ENCODE peak calls at places on chromosomes 4 and X, in seven cellular contexts. M is mucosa of descending colon, D is BE2C, K is cardiac fibroblast, S is uterus, F is HepG2, Q is lower leg skin. U is an unnamed sample.

GRCh38 chr4:15238720-15239119 is 189.1 kb upstream of the C1QTNF7 start:
- DNase-seq in M (no peak), D (peak), K (peak), S (no peak), F (peak), Q (no peak), U (peak)

GRCh38 chr4:33577798-33578197 is 2666.5 kb downstream of the ARAP2 start:
- DNase-seq in M (no peak), D (no peak), K (no peak), S (no peak), F (peak), Q (no peak), U (no peak)

GRCh38 chr4:15755321-15755750 is 22.8 kb upstream of the CD38 start:
- DNase-seq in M (no peak), D (no peak), K (peak), S (no peak), F (no peak), Q (no peak), U (peak)

GRCh38 chr4:163767993-163768392 is 273.5 kb downstream of the TMA16 start:
- DNase-seq in M (no peak), D (no peak), K (no peak), S (no peak), F (no peak), Q (no peak), U (no peak)

GRCh38 chrX:48509245-48509590 is 426 bp downstream of the PORCN start:
- DNase-seq in M (no peak), D (no peak), K (no peak), S (no peak), F (no peak), Q (no peak), U (no peak)

GRCh38 chr4:90012918-90013317 is 114.3 kb upstream of the CCSER1 start:
- DNase-seq in M (no peak), D (no peak), K (no peak), S (no peak), F (no peak), Q (no peak), U (no peak)

GRCh38 chrX:136477026-136477425 is 10.7 kb upstream of the BRS3 start:
- DNase-seq in M (no peak), D (no peak), K (no peak), S (no peak), F (no peak), Q (no peak), U (no peak)

GRCh38 chrX:2483398-2483797 is 17.4 kb downstream of the DHRSX start:
- DNase-seq in M (peak), D (no peak), K (no peak), S (no peak), F (no peak), Q (no peak), U (no peak)

GRCh38 chr4:12966741-12967140 is 517.4 kb downstream of the RAB28 start:
- DNase-seq in M (no peak), D (no peak), K (no peak), S (no peak), F (no peak), Q (no peak), U (peak)

GRCh38 chr4:15162465-15163283 is 160.4 kb downstream of the CPEB2 start:
- DNase-seq in M (no peak), D (no peak), K (peak), S (no peak), F (peak), Q (no peak), U (peak)

GRCh38 chr4:29927895-29928294 is 792.3 kb upstream of the PCDH7 start:
- DNase-seq in M (no peak), D (no peak), K (no peak), S (no peak), F (no peak), Q (no peak), U (no peak)

GRCh38 chr4:19844436-19844835 is 407.3 kb upstream of the SLIT2 start:
- DNase-seq in M (no peak), D (no peak), K (peak), S (no peak), F (no peak), Q (no peak), U (peak)

DNA sequence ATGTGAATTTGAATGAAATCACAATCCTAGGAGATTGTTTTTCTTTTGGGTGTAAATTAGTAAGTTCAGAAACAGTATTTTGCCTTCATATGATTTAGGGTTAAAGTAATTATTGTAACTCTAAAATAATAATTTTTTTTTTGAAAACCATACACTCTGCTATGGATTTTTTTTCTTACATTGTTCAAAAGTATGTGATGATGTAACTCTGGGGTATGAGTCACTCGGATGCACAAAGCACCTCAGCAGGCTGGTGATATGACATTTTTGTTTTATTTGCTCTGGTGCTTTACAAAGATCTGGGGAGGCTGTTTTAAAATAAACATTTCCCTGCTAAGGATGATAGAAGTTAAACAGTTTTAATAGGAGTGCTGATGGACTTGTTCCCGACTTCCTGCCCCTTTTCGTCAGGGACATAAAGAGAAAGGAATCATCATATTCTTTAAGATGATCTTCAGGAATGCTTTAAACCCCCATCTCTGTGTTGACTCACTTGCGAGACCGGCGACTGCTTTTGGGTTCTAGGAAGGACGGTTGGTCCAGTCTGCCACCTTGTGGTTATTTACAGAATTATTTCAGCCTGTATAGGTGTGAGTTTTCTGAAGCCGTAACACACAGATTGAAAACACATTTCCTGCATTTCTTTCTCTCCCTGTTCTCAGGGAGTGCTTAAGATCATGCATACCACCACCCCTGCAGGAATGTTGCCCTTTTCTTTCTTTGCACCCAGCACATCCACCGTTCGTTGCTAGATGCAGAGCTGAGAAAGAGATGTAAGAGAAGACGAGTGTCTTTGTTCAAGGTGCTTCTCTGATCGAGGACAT is 72.5 kb downstream of the RAPGEF2 start:
- DNase-seq in M (no peak), D (peak), K (peak), S (peak), F (peak), Q (peak), U (peak)
- H3K4me3 ChIP-seq in M (no peak), D (no peak), K (peak), S (no peak), F (no peak), Q (no peak), U (peak)

GRCh38 chr4:77473509-77473908 is 132.1 kb upstream of the CXCL13 start:
- DNase-seq in M (no peak), D (no peak), K (peak), S (no peak), F (peak), Q (no peak), U (peak)
- TF ChIP-seq CTCF in M (no peak), D (peak), K (peak), S (no peak), F (peak), Q (no peak), U (peak)

DNA sequence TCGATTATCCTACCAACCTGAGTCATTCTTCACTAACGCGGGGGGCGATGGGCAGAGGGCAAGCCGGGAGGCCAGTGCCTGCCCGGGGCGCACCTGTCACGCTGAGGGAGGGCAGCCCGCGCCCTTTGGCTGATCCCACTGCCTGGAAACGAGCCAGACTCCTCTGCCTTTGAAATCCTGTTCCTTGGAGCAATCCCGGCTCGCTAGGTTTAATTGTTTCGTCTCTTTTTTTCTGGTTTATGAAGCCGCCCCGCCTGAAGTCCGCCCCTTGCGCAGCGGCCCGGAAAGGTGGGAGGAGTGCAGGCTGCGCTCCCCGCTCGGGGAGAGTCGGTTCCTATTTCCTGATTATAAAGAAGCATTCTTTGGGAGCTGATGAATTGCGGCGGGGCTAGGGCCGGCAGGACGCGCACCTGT is 484.2 kb downstream of the BCOR start:
- DNase-seq in M (no peak), D (peak), K (no peak), S (peak), F (no peak), Q (no peak), U (no peak)
- H3K4me3 ChIP-seq in M (no peak), D (peak), K (no peak), S (no peak), F (no peak), Q (no peak), U (no peak)

DNA sequence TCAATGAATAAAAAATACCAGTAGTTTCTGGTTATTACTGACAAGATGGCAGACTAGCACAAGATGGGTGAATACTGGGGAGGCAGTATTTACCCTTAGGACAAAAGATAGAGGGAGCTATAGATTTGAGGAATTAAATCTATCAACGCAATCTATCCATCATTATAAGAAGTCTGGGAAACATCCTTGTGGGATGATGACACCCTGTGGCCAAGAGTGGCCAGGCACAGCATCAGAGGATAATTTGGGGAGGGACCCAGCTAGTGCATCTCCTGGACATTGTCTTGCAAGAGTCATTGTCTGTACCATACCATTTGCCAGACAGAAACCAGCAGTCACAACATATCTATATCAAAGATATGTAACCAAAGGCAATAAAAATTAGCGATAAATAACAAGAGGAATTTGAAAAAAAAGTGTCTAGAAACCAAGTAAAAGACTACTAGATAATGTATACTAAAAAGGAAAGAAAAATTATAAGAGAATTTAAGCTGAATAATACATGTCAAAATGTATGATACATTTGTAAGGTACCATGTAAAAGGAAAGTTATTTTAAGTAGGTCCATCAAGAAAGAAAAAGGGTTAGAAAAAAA is 22.9 kb downstream of the KCTD8 start:
- DNase-seq in M (no peak), D (peak), K (peak), S (no peak), F (no peak), Q (no peak), U (peak)
- TF ChIP-seq CTCF in M (no peak), D (peak), K (peak), S (no peak), F (peak), Q (no peak), U (peak)

GRCh38 chrX:118528089-118528753 is 32.6 kb downstream of the DOCK11 start:
- DNase-seq in M (peak), D (no peak), K (no peak), S (no peak), F (no peak), Q (no peak), U (no peak)
- H3K4me3 ChIP-seq in M (no peak), D (no peak), K (no peak), S (no peak), F (no peak), Q (no peak), U (no peak)

DNA sequence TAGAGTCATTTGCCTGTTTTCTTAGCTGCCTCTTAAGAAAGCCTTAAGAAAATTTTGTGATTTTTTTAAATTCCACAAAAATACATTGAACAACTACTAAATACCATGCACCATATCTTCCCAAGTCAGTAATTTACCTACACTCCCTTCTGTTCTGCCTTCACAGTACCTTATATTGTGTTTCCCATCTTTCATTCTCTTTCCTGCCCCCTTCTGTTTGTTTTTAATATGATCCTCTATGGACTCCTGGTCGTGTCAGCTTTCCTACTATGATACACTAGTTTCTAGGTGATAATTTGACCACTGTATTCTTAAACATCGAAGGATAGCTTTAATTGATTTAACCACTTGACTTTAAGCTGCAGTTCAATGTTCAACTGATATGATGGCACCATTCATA is 297.7 kb upstream of the HAND2 start:
- DNase-seq in M (no peak), D (no peak), K (peak), S (no peak), F (no peak), Q (no peak), U (no peak)
- TF ChIP-seq CTCF in M (no peak), D (peak), K (no peak), S (no peak), F (no peak), Q (no peak), U (no peak)

GRCh38 chr4:153468587-153468986 is 2.4 kb downstream of the TMEM131L start:
- DNase-seq in M (no peak), D (peak), K (no peak), S (no peak), F (no peak), Q (no peak), U (no peak)
- H3K4me3 ChIP-seq in M (no peak), D (peak), K (no peak), S (no peak), F (no peak), Q (no peak), U (peak)

DNA sequence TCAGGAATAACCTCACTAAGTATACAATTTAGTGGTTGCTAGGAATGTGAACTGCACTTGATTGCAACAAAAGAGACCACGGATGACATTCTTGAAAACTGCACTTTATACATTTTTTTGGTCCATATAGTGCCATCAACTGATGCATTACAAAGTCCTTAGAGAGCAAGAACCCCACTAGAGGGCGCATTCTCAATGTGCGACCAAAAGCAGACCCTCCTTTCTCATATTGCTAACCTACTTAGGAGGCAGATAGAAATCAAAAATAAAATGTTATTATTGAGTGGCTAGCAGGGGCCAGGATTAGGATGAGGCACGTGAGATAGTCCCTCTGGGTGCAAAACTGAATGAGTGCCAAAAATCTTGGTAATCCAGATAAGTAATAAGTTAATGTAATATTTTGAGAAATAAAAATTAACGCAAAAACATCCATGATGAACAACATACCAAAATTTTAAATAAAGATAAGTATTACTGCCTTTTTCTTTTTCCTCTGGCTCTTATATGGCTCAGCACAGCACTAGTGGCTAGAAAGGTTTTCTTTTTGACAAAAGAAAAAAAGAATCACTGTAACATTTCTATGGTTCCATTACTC is 99.0 kb upstream of the IQCM start:
- DNase-seq in M (no peak), D (peak), K (peak), S (peak), F (peak), Q (no peak), U (peak)
- TF ChIP-seq CTCF in M (peak), D (peak), K (peak), S (no peak), F (peak), Q (no peak), U (peak)